ENCODE peak calls at places on chromosome 1, in four cellular contexts. G is AG10803, U is HL-60, J is body of pancreas. L is an unnamed sample.
A peak's percentile ranks its signal among the peaks of the same experiment; 100 is the strongest.

GRCh38 chr1:56255516-56256181 is 323.7 kb downstream of the PLPP3 start:
- DNase-seq in G (peak; percentile 98), U (peak; percentile 54), J (peak; percentile 45), L (no peak)

GRCh38 chr1:159076753-159077656 is at the start of gene AIM2:
- DNase-seq in G (peak; percentile 52), U (peak; percentile 84), J (no peak), L (peak; percentile 48)

GRCh38 chr1:241834733-241835377 is 13.1 kb upstream of the EXO1 start:
- DNase-seq in G (peak; percentile 66), U (no peak), J (no peak), L (no peak)

GRCh38 chr1:19872190-19872589 is 10.0 kb upstream of the OTUD3 start:
- DNase-seq in G (peak; percentile 5), U (no peak), J (peak; percentile 56), L (no peak)

GRCh38 chr1:12591267-12591938 is 26.6 kb downstream of the DHRS3 start:
- DNase-seq in G (peak; percentile 85), U (no peak), J (peak; percentile 38), L (no peak)

GRCh38 chr1:234114648-234115307 is 210.3 kb downstream of the SLC35F3 start:
- DNase-seq in G (peak; percentile 63), U (peak; percentile 20), J (peak; percentile 38), L (peak; percentile 58)

GRCh38 chr1:36322786-36323635 is 434 bp downstream of the EVA1B start:
- DNase-seq in G (peak; percentile 64), U (no peak), J (no peak), L (peak; percentile 79)

GRCh38 chr1:233908092-233908491 is 3.6 kb downstream of the SLC35F3 start:
- DNase-seq in G (no peak), U (no peak), J (no peak), L (no peak)

GRCh38 chr1:220001095-220001501 is 45.2 kb downstream of the EPRS1 start:
- DNase-seq in G (no peak), U (no peak), J (no peak), L (no peak)

DNA sequence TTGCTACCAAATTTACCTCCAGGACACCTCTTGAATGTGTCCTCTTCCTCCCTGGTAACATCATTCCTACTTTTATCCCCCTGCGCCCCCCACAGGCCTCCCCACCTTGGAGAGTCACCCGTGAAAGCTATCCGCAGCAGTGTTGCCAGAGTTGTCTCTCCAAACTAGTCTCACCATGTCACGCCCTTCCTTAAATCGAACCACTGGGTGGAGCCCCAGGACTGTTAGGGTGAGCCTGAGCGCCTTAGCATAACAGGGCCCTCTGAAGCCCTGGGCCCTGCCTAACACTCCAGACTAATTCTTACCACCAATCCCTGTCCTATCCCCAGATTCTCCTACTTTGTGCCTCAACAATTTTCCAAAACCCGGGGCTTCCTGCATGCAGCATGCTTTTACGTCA is 35.0 kb downstream of the HSD3B2 start:
- DNase-seq in G (no peak), U (no peak), J (no peak), L (no peak)
- TF ChIP-seq CTCF in G (peak; percentile 7), U (no peak), J (no peak), L (no peak)

GRCh38 chr1:1058921-1059493 is 15.1 kb downstream of the RNF223 start:
- DNase-seq in G (no peak), U (no peak), J (no peak), L (no peak)
- TF ChIP-seq CTCF in G (no peak), U (no peak), J (no peak), L (peak; percentile 22)

DNA sequence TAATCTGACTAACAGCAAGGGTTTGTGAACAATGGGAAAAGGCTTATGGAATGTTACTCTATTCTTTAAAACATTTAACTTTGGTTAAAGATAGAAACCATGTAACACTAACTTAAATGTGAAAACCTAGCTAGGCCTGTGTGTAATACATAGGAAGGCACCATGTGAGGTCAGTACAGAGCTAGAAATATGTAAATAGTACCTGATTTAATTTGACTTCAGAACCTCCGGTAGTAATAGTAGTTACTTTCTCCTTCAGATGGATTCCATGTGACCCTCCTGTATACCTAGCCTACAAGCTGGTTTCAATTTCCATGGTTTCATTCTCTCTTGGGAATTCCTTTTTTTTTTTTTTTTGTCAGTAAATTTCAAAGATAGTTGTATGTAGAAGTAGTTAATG is 1.3 kb downstream of the MTF2 start:
- DNase-seq in G (peak; percentile 87), U (peak; percentile 67), J (no peak), L (peak; percentile 73)
- TF ChIP-seq CTCF in G (peak; percentile 67), U (peak; percentile 30), J (peak; percentile 24), L (peak; percentile 47)

DNA sequence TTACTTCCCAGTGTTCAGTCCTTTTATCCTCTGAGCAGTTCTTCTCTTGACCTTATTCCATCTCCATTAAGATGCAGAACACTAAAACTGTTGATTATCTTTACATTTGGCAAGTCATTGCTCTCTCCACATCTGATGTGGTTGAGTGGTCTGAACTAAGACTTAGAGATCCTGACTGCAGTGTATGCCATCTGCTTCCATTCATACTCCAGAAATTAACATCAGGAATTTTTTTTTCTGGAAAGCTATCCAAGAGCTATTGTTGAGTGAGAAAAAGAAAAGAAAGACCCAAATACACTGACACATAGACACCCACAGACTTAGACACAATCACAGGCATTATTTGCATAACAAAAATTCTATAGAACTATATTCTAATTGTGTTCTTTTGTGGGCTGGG is 3.7 kb upstream of the TRIM62 start:
- DNase-seq in G (no peak), U (no peak), J (no peak), L (no peak)
- TF ChIP-seq CTCF in G (no peak), U (no peak), J (no peak), L (no peak)

GRCh38 chr1:27520651-27521050 is 30.7 kb upstream of the WASF2 start:
- DNase-seq in G (no peak), U (no peak), J (no peak), L (no peak)

GRCh38 chr1:27521336-27522147 is 31.6 kb upstream of the WASF2 start:
- DNase-seq in G (no peak), U (no peak), J (no peak), L (no peak)

GRCh38 chr1:27522148-27522859 is 32.3 kb upstream of the WASF2 start:
- DNase-seq in G (no peak), U (no peak), J (no peak), L (no peak)

GRCh38 chr1:27523666-27524020 is 33.7 kb upstream of the WASF2 start:
- DNase-seq in G (no peak), U (no peak), J (no peak), L (no peak)

DNA sequence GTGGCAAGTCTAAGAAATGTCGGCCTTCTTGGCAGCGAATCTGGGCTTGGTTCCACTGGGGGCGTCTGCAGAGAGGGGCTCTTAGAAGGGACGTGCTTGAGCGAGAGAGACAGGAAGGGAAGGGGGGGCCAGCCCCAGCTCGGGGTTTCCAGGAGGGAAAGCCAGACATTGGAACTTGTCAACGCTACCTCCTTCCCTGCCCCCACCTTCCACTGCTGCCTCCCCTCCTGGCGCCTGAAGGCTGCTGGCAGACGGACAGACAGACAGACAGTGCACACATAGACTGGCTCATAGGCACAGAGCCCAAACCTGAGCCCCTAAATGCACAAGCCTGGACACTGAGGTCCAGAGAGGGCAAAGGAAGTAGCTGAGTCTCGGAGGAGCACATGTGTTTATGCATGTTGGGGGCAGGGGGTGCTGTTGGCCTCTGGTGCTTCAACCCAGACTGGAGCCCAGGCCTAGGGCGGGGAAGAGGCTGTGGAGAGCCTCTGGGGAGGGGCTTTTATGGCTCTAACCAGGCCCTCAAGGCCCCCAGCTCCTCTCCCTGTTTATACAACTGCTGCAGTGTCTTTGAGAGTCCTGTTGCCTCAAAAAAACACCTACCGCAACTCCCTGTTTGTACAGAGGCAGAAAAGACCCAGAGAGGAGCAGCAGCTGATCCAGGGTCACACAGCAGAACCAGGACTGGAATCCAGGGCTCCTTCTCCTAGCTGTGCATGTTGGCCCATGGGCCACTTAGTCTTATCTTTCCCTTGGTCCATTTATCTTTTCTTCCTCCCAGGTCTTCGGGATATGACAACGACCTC is 33.1 kb upstream of the WASF2 start:
- DNase-seq in G (no peak), U (no peak), J (no peak), L (no peak)
- TF ChIP-seq CTCF in G (peak; percentile 40), U (no peak), J (no peak), L (no peak)